ENCODE peak calls at places on chromosomes 3 and 15, in seven cellular contexts. Q is activated CD4-positive, alpha-beta T cell treated with anti-CD3 and anti-CD28 coated beads for 36 hours; H is stimulated activated CD8-positive, alpha-beta memory T cell treated with anti-CD3 and anti-CD28 coated beads, Interleukin-7, amount 100 ng/mL, for 1 hour; A is GF-D8; F is Kasumi-1; R is GM06990; M is natural killer cell. N is an unnamed sample.

GRCh38 chr3:68893600-68894239 is 38.6 kb downstream of the TAFA4 start:
- DNase-seq in F (peak; percentile 61), A (no peak), Q (no peak), R (no peak), H (no peak), M (no peak), N (peak; percentile 28)

GRCh38 chr3:115787818-115788217 is 164.5 kb downstream of the GAP43 start:
- DNase-seq in A (no peak), F (no peak), R (no peak), M (no peak), Q (no peak), H (no peak), N (no peak)

GRCh38 chr15:39230205-39230916 is 350.5 kb upstream of the THBS1 start:
- DNase-seq in R (no peak), Q (no peak), M (no peak), H (no peak), F (no peak), A (no peak), N (peak; percentile 96)

GRCh38 chr15:34360298-34360697 is 6.7 kb downstream of the LPCAT4 start:
- DNase-seq in H (no peak), R (no peak), M (no peak), Q (no peak), A (no peak), F (no peak), N (no peak)

GRCh38 chr15:69074011-69074842 is 59.7 kb downstream of the NOX5 start:
- DNase-seq in A (no peak), F (no peak), R (no peak), M (no peak), H (no peak), Q (peak; percentile 15), N (peak; percentile 78)

GRCh38 chr15:63940956-63941620 is 105.2 kb downstream of the DAPK2 start:
- DNase-seq in H (no peak), R (no peak), A (no peak), Q (no peak), F (no peak), M (no peak), N (no peak)

GRCh38 chr3:181920409-181920808 is 208.7 kb downstream of the SOX2 start:
- DNase-seq in M (no peak), A (no peak), H (no peak), R (no peak), F (no peak), Q (no peak), N (no peak)

GRCh38 chr3:126517986-126518778 is 609 bp upstream of the UROC1 start:
- DNase-seq in A (no peak), H (no peak), M (no peak), F (no peak), Q (no peak), R (no peak), N (no peak)

GRCh38 chr3:171563298-171563697 is 103.1 kb upstream of the TNIK start:
- DNase-seq in M (no peak), A (no peak), F (no peak), Q (peak; percentile 45), R (peak; percentile 16), H (no peak), N (no peak)

GRCh38 chr3:84265768-84266167 is 693.0 kb upstream of the CADM2 start:
- DNase-seq in F (no peak), M (no peak), Q (no peak), A (no peak), R (no peak), H (no peak), N (no peak)

GRCh38 chr3:9201278-9201677 is 48.2 kb downstream of the SRGAP3 start:
- DNase-seq in F (no peak), M (no peak), Q (no peak), A (no peak), H (no peak), R (no peak), N (no peak)

GRCh38 chr3:37892917-37893595 is 31.4 kb downstream of the CTDSPL start:
- DNase-seq in M (no peak), H (no peak), F (no peak), A (peak; percentile 49), R (no peak), Q (no peak), N (peak; percentile 83)

GRCh38 chr3:35944915-35945710 is 305.8 kb downstream of the ARPP21 start:
- DNase-seq in R (no peak), F (no peak), H (no peak), A (no peak), M (no peak), Q (no peak), N (peak; percentile 64)

GRCh38 chr3:117587416-117587815 is 877.8 kb downstream of the TUSC7 start:
- DNase-seq in M (no peak), A (no peak), H (no peak), R (no peak), F (no peak), Q (no peak), N (no peak)

GRCh38 chr15:29242466-29243242 is 27.0 kb downstream of the NSMCE3 start:
- DNase-seq in M (no peak), Q (no peak), H (no peak), R (no peak), A (no peak), F (no peak), N (peak; percentile 1)

GRCh38 chr3:139953131-139953910 is 18.3 kb downstream of the CLSTN2 start:
- DNase-seq in F (no peak), M (no peak), A (no peak), Q (no peak), R (no peak), H (no peak), N (no peak)

GRCh38 chr15:52678468-52679231 is 538 bp downstream of the ATOSA start:
- DNase-seq in F (peak; percentile 52), A (no peak), H (peak; percentile 14), M (peak; percentile 65), R (peak; percentile 60), Q (peak; percentile 75), N (peak; percentile 56)